ENCODE peak calls at places on chromosomes 16 and 17, in five cellular contexts. S, T, K, Z and L are unnamed samples.

GRCh38 chr16:3729161-3730112 is 12.1 kb upstream of the TRAP1 start:
- DNase-seq in Z (no peak), K (no peak), T (no peak), S (no peak), L (no peak)

GRCh38 chr16:49003022-49003421 is 278.6 kb downstream of the CBLN1 start:
- DNase-seq in Z (no peak), K (no peak), T (no peak), S (no peak), L (no peak)

GRCh38 chr17:52035336-52035915 is 123.1 kb downstream of the CA10 start:
- DNase-seq in S (no peak), T (no peak), Z (no peak), K (no peak), L (no peak)

GRCh38 chr16:84720180-84720579 is 20.4 kb downstream of the USP10 start:
- DNase-seq in T (no peak), Z (no peak), S (peak), K (no peak), L (no peak)

GRCh38 chr16:31022574-31023251 is 10.6 kb upstream of the STX4 start:
- DNase-seq in Z (no peak), K (no peak), S (no peak), T (no peak), L (no peak)

GRCh38 chr17:18319604-18320256 is 4.6 kb downstream of the SMCR8 start:
- DNase-seq in T (no peak), Z (no peak), S (peak), K (peak), L (peak)

GRCh38 chr17:46167826-46168569 is 25.2 kb downstream of the KANSL1 start:
- DNase-seq in Z (no peak), K (peak), S (peak), T (no peak), L (peak)

GRCh38 chr17:27585153-27585681 is 45.8 kb upstream of the LGALS9 start:
- DNase-seq in T (no peak), S (no peak), K (no peak), Z (no peak), L (no peak)

GRCh38 chr17:82965371-82965770 is 114.0 kb upstream of the METRNL start:
- DNase-seq in K (no peak), Z (no peak), T (no peak), S (no peak), L (no peak)

GRCh38 chr16:2854700-2855309 is 3.2 kb downstream of the PRSS22 start:
- DNase-seq in T (no peak), S (no peak), Z (no peak), K (no peak), L (no peak)

GRCh38 chr17:83177611-83178532 is 98.5 kb downstream of the METRNL start:
- DNase-seq in S (no peak), K (no peak), T (peak), Z (no peak), L (no peak)

GRCh38 chr16:53812914-53813313 is 109.0 kb downstream of the FTO start:
- DNase-seq in S (no peak), T (no peak), Z (no peak), K (no peak), L (no peak)

GRCh38 chr17:8740486-8740885 is 4.2 kb downstream of the CCDC42 start:
- DNase-seq in K (no peak), T (no peak), S (no peak), Z (peak), L (no peak)

GRCh38 chr16:79821911-79822310 is 221.4 kb upstream of the MAF start:
- DNase-seq in Z (no peak), T (no peak), K (no peak), S (no peak), L (no peak)

GRCh38 chr17:560379-560935 is 154.2 kb downstream of the VPS53 start:
- DNase-seq in T (no peak), S (no peak), K (no peak), Z (no peak), L (peak)

GRCh38 chr16:28497861-28498599 is 3.6 kb downstream of the APOBR start:
- DNase-seq in S (no peak), K (no peak), T (no peak), Z (no peak), L (no peak)

GRCh38 chr16:53465606-53466290 is 31.5 kb downstream of the RBL2 start:
- DNase-seq in S (peak), K (peak), Z (no peak), T (no peak), L (peak)

GRCh38 chr17:77600346-77600745 is 358.2 kb upstream of the TNRC6C start:
- DNase-seq in Z (no peak), T (no peak), S (no peak), K (no peak), L (no peak)